ENCODE peak calls at places on chromosome 9, in five cellular contexts. H, A, I, E and S are unnamed samples.

GRCh38 chr9:38682713-38683112 is 37.2 kb downstream of the FAM240B start:
- DNase-seq in H (no peak), A (no peak), I (no peak), E (peak), S (no peak)

GRCh38 chr9:99505915-99506314 is 283.8 kb downstream of the SEC61B start:
- DNase-seq in H (no peak), A (no peak), I (no peak), E (no peak), S (no peak)

GRCh38 chr9:93041108-93041802 is 17.2 kb upstream of the SUSD3 start:
- DNase-seq in H (no peak), A (no peak), I (no peak), E (peak), S (no peak)

GRCh38 chr9:136942112-136942880 is 2.2 kb downstream of the FBXW5 start:
- DNase-seq in H (no peak), A (peak), I (no peak), E (no peak), S (no peak)

GRCh38 chr9:37700900-37701299 is 50.1 kb downstream of the FRMPD1 start:
- DNase-seq in H (no peak), A (no peak), I (no peak), E (no peak), S (no peak)

GRCh38 chr9:16221350-16221749 is 649.1 kb downstream of the BNC2 start:
- DNase-seq in H (no peak), A (no peak), I (peak), E (no peak), S (no peak)

GRCh38 chr9:36158917-36159316 is 10.3 kb upstream of the CCIN start:
- DNase-seq in H (no peak), A (no peak), I (no peak), E (no peak), S (no peak)

GRCh38 chr9:21677834-21678233 is 124.6 kb upstream of the MTAP start:
- DNase-seq in H (no peak), A (no peak), I (no peak), E (peak), S (no peak)

GRCh38 chr9:137272241-137273094 is 5.1 kb upstream of the TOR4A start:
- DNase-seq in H (no peak), A (no peak), I (no peak), E (no peak), S (no peak)

GRCh38 chr9:72038890-72039410 is 21.5 kb downstream of the C9orf57 start:
- DNase-seq in H (peak), A (peak), I (peak), E (peak), S (peak)

DNA sequence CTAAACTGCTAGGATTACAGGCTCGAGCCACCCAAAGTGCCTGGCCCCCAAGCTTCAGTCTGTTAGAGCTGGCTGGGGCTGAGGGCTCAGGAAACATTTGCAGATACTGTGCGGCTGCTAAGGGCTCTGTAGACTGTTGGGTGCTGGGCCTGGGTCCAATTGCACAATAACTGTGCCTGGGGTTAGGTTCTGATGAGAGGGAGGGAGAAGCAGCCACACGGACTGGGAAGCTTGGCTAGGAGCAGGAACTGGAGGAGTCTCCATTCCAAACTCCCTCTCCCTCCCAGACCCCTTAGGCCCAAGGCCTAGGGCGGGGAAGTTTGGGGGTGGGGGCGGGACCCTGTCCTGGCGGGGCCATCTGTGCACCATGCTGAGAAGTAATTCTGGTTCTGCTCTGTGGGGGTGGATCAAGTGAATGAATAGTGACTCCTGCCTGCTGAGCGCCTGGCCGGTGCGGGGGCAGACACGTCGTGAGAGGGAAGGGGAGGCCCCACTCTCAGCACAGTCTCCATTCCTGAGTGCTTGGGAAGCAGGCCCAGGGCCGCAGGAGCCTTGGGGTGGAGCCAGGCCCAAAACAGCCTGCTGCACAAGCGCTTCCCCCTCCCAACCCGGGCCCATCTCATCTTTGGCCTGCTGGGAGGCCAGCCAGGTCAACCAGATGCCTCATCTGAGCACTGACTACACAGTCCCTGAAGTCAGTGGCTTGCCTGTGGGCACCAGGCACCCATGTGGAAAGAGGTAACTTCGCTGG is 1.5 kb downstream of the ASS1 start:
- DNase-seq in H (no peak), A (no peak), I (peak), E (no peak), S (no peak)
- TF ChIP-seq CTCF in H (no peak), A (no peak), I (no peak), E (no peak), S (no peak)

GRCh38 chr9:129104051-129104450 is 6.5 kb downstream of the CRAT start:
- DNase-seq in H (no peak), A (no peak), I (no peak), E (no peak), S (no peak)
- TF ChIP-seq CTCF in H (no peak), A (no peak), I (no peak), E (no peak), S (no peak)

GRCh38 chr9:132214027-132214622 is 52.3 kb downstream of the NTNG2 start:
- DNase-seq in H (no peak), A (no peak), I (peak), E (peak), S (peak)
- TF ChIP-seq CTCF in H (no peak), A (no peak), I (peak), E (peak), S (no peak)

DNA sequence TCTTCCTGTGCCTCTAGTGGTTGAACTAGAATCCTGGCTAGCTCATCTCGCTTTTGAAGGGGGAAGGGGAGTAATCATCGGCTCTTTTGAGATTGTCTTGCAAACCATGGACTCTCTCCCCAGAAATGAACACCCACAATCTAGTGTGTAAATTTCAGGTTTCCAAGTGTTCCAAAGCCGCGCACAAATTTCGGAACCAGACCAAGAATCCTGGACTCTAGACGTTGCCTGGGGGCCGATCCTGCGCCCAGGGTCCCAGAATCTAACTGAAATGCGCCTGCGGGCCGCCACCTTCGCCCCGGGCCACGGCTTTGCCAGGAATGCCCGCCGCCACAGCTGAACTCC is 4.8 kb upstream of the FOXE1 start:
- DNase-seq in H (no peak), A (no peak), I (no peak), E (no peak), S (no peak)
- TF ChIP-seq CTCF in H (no peak), A (no peak), I (no peak), E (no peak), S (peak)

DNA sequence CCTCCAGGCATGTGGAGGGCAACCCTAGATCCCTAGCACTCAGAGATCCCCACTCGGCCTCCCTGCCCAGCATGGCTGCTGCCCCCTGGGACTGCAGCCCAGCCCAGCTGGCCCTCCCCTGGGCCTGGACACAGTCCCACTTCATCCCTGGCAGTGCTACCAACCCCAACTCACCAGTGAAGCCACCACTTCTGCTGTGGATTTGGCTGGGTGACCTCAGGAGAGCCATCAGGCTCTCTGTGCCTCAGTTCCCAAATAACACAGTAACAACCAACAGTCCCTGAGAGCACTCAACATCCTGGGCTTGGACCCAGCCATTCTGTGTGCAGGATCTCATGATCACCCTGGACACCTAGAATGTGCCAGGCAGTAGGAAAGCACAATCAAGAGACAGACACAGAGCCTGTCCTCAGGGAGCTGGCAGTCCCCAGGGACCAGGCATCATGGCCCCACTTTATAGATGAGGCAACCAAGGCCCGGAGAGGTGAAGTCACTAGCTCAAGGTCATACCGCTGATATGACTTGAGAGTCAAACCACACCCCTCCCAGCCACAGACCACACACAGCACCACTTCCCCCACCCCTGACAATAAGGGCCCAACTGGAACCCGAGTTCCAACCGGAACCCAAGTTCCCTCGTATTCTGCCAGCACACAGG is 4.7 kb upstream of the PSMB7 start:
- DNase-seq in H (no peak), A (no peak), I (no peak), E (no peak), S (no peak)
- TF ChIP-seq CTCF in H (no peak), A (no peak), I (no peak), E (no peak), S (peak)

GRCh38 chr9:132183715-132184114 is 21.9 kb downstream of the NTNG2 start:
- DNase-seq in H (no peak), A (no peak), I (no peak), E (no peak), S (no peak)

GRCh38 chr9:132182609-132183073 is 20.8 kb downstream of the NTNG2 start:
- DNase-seq in H (no peak), A (no peak), I (peak), E (no peak), S (peak)

GRCh38 chr9:132183134-132183533 is 21.3 kb downstream of the NTNG2 start:
- DNase-seq in H (no peak), A (no peak), I (peak), E (no peak), S (peak)

GRCh38 chr9:132187006-132187760 is 25.3 kb downstream of the NTNG2 start:
- DNase-seq in H (no peak), A (no peak), I (no peak), E (no peak), S (peak)

GRCh38 chr9:132185164-132186009 is 23.5 kb downstream of the NTNG2 start:
- DNase-seq in H (no peak), A (no peak), I (no peak), E (no peak), S (peak)
- TF ChIP-seq CTCF in H (no peak), A (no peak), I (no peak), E (no peak), S (no peak)

DNA sequence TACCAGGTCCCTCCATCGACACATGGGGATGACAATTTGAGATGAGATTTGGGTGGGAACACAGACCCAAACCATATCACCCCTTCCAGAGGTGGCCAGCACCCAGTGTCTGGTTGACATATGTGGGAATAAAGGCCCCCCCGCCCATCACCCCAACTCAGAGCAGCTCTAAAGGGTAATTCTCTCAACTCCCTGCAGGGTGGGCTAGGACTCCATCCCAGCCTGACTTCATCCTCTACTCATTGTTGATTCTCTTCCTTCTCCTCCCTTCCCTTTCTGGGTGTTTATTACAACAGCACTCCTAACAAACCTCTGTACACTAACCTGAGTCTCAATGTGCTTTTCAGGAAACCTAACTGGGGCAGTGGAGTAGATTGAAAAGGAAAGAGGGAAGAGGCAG is 339.9 kb downstream of the ACTL7B start:
- DNase-seq in H (no peak), A (no peak), I (no peak), E (no peak), S (no peak)
- TF ChIP-seq CTCF in H (no peak), A (no peak), I (no peak), E (no peak), S (no peak)